ENCODE peak calls at places on chromosomes 7 and 10, in eight cellular contexts. R, S, W, F, X, N, P and H are unnamed samples.

GRCh38 chr10:10986606-10987005 is 31.1 kb upstream of the CELF2 start:
- DNase-seq in R (no peak), S (no peak), W (no peak), F (no peak), X (no peak), N (no peak), P (no peak), H (no peak)

GRCh38 chr7:101172854-101173751 is 7.0 kb downstream of the NAT16 start:
- DNase-seq in R (peak), S (peak), W (peak), F (peak), X (no peak), N (peak), P (peak), H (peak)

GRCh38 chr7:7992502-7992901 is 23.9 kb downstream of the GLCCI1 start:
- DNase-seq in R (no peak), S (no peak), W (no peak), F (no peak), X (no peak), N (no peak), P (peak), H (no peak)

GRCh38 chr7:4931932-4932331 is 27.1 kb downstream of the MMD2 start:
- DNase-seq in R (peak), S (no peak), W (no peak), F (peak), X (no peak), N (no peak), P (no peak), H (no peak)

GRCh38 chr10:54958844-54959243 is 157.8 kb upstream of the PCDH15 start:
- DNase-seq in R (no peak), S (peak), W (no peak), F (no peak), X (no peak), N (peak), P (no peak), H (no peak)

GRCh38 chr10:27948191-27948590 is 50.7 kb downstream of the ODAD2 start:
- DNase-seq in R (no peak), S (no peak), W (no peak), F (no peak), X (no peak), N (no peak), P (peak), H (peak)

GRCh38 chr10:36720931-36721330 is 404.5 kb upstream of the ANKRD30A start:
- DNase-seq in R (no peak), S (peak), W (peak), F (no peak), X (no peak), N (peak), P (no peak), H (no peak)

GRCh38 chr10:132209130-132209529 is 22.4 kb downstream of the DPYSL4 start:
- DNase-seq in R (no peak), S (no peak), W (no peak), F (no peak), X (no peak), N (no peak), P (peak), H (peak)

GRCh38 chr7:80324032-80324431 is 187.8 kb downstream of the GNAT3 start:
- DNase-seq in R (no peak), S (peak), W (peak), F (no peak), X (no peak), N (peak), P (peak), H (peak)

GRCh38 chr10:30751678-30752331 is 122.3 kb upstream of the LYZL2 start:
- DNase-seq in R (no peak), S (peak), W (peak), F (peak), X (peak), N (peak), P (peak), H (peak)

GRCh38 chr7:118429141-118429540 is 204.6 kb downstream of the ANKRD7 start:
- DNase-seq in R (no peak), S (no peak), W (no peak), F (no peak), X (no peak), N (no peak), P (no peak), H (no peak)

GRCh38 chr7:135877799-135878198 is 99.4 kb downstream of the MTPN start:
- DNase-seq in R (no peak), S (peak), W (peak), F (no peak), X (no peak), N (no peak), P (peak), H (peak)

GRCh38 chr7:28588606-28589005 is 176.3 kb downstream of the CREB5 start:
- DNase-seq in R (no peak), S (no peak), W (no peak), F (no peak), X (no peak), N (no peak), P (no peak), H (no peak)

GRCh38 chr7:131765575-131765974 is 209.1 kb upstream of the PODXL start:
- DNase-seq in R (no peak), S (no peak), W (no peak), F (no peak), X (no peak), N (no peak), P (no peak), H (no peak)

GRCh38 chr10:115432188-115432819 is 339.1 kb downstream of the ATRNL1 start:
- DNase-seq in R (no peak), S (peak), W (peak), F (no peak), X (no peak), N (peak), P (peak), H (peak)

GRCh38 chr10:13117842-13118783 is 18.1 kb downstream of the OPTN start:
- DNase-seq in R (no peak), S (no peak), W (no peak), F (no peak), X (no peak), N (no peak), P (no peak), H (no peak)

GRCh38 chr10:1625079-1625478 is 112.2 kb downstream of the ADARB2 start:
- DNase-seq in R (no peak), S (no peak), W (no peak), F (no peak), X (no peak), N (no peak), P (no peak), H (no peak)

GRCh38 chr7:84088669-84089278 is 105.8 kb downstream of the SEMA3A start:
- DNase-seq in R (no peak), S (peak), W (no peak), F (no peak), X (no peak), N (no peak), P (no peak), H (no peak)

GRCh38 chr10:46523881-46524470 is 32.5 kb downstream of the GPRIN2 start:
- DNase-seq in R (peak), S (peak), W (peak), F (peak), X (peak), N (no peak), P (peak), H (peak)

GRCh38 chr7:27608776-27609495 is 53.7 kb downstream of the HIBADH start:
- DNase-seq in R (no peak), S (peak), W (peak), F (no peak), X (no peak), N (peak), P (peak), H (peak)

GRCh38 chr7:31744294-31744874 is 57.4 kb downstream of the PPP1R17 start:
- DNase-seq in R (peak), S (peak), W (peak), F (peak), X (peak), N (peak), P (peak), H (peak)

GRCh38 chr10:44946201-44946600 is 13.4 kb upstream of the RASSF4 start:
- DNase-seq in R (no peak), S (no peak), W (no peak), F (no peak), X (no peak), N (no peak), P (peak), H (no peak)

GRCh38 chr7:68143345-68143744 is 1146.7 kb downstream of the TYW1 start:
- DNase-seq in R (no peak), S (no peak), W (no peak), F (no peak), X (no peak), N (no peak), P (no peak), H (no peak)

GRCh38 chr7:98556288-98556687 is 60.8 kb upstream of the NPTX2 start:
- DNase-seq in R (no peak), S (no peak), W (no peak), F (no peak), X (no peak), N (no peak), P (no peak), H (no peak)

GRCh38 chr7:30779574-30779973 is 8.4 kb downstream of the MINDY4 start:
- DNase-seq in R (no peak), S (no peak), W (no peak), F (no peak), X (no peak), N (no peak), P (no peak), H (no peak)

GRCh38 chr7:134562136-134562535 is 13.2 kb downstream of the AKR1B15 start:
- DNase-seq in R (no peak), S (peak), W (peak), F (no peak), X (no peak), N (no peak), P (peak), H (peak)

GRCh38 chr7:37448057-37448636 is 517 bp downstream of the ELMO1 start:
- DNase-seq in R (no peak), S (no peak), W (no peak), F (no peak), X (no peak), N (no peak), P (peak), H (no peak)

GRCh38 chr7:112855227-112855626 is 65.0 kb upstream of the TMEM168 start:
- DNase-seq in R (no peak), S (no peak), W (no peak), F (no peak), X (no peak), N (no peak), P (no peak), H (no peak)

GRCh38 chr7:132318338-132319318 is 257.6 kb downstream of the PLXNA4 start:
- DNase-seq in R (peak), S (peak), W (peak), F (peak), X (peak), N (peak), P (peak), H (peak)

GRCh38 chr10:38027992-38028391 is 17.5 kb downstream of the ZNF33A start:
- DNase-seq in R (no peak), S (peak), W (no peak), F (no peak), X (no peak), N (no peak), P (no peak), H (no peak)

GRCh38 chr10:43231523-43232078 is 35.3 kb downstream of the RASGEF1A start:
- DNase-seq in R (peak), S (no peak), W (no peak), F (no peak), X (peak), N (no peak), P (no peak), H (no peak)

GRCh38 chr10:62732841-62733653 is 71.5 kb upstream of the ADO start:
- DNase-seq in R (no peak), S (peak), W (peak), F (no peak), X (no peak), N (no peak), P (peak), H (peak)

DNA sequence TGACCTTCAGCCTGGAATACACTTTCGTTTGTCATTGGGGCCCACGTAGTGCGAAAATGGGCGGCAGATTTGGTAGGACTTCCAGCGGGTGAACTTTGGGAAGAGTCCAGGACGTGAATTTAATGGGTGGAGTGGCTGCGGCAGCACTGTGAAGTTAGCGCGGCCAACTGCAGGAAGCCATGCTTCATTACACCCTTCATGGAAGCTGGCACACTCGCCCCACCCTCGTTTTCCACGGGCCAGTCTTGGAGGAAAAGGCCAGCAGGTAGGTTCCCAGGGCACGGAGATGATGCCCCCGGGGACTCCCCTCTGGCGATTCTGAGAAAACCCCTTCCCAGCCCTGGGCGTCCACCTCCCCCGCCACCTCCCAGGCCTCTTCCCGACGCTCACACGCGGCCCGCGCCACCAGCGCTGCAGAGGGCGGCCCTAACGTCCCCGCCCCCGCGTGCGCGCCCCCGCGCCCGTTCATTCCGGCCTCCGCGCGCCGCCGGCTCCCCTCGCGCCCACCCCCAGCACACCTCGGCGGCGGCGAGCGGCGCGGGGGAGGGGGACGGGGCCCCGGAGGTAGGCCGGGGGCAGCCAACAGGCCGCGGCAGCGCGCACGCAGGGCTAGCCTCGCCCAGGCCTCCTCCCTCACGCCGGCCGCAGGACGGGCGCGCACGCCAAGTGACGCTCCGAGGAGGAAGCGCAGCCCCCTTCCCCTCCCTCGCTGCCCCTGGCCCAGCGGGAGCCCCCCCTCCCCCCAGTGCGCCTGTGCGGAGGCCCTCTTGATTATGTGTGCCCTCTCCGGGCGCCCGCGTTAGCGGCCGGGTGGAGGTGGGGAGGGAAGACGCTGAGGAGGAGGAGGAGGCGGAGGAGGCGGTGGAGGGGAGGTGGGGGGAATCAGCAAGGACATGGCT is at the start of gene MLLT10:
- DNase-seq in R (peak), S (peak), W (peak), F (peak), X (peak), N (peak), P (peak), H (peak)
- H3K4me3 ChIP-seq in R (peak), S (peak), W (peak), F (peak), X (peak), N (peak), P (peak), H (peak)

GRCh38 chr7:20466425-20467125 is 135.9 kb downstream of the ITGB8 start:
- DNase-seq in R (no peak), S (no peak), W (no peak), F (no peak), X (no peak), N (no peak), P (no peak), H (no peak)
- H3K4me3 ChIP-seq in R (no peak), S (no peak), W (no peak), F (no peak), X (no peak), N (no peak), P (no peak), H (no peak)

DNA sequence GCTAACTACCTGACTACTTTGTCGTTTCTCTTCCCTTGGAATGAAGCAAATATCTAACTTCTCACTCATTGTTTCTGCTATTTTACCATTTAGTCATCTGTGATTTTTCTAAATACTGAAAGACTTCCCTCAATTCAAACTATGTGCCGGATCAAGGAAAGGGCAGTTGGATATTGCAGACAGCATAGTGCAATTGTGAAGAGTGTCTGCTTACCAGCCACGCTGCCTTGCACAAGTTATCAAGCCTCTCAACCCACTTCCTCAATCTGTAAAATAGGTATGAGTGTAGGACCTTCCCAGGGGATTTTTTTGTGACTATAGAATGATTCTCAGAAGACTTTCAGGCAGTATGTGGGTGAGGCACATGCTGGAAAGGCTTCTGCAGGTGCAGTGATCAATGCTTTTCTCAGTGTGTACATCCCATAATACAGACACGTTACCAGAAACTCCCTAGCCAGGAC is 54.3 kb downstream of the EGFR start:
- DNase-seq in R (no peak), S (peak), W (no peak), F (no peak), X (no peak), N (no peak), P (peak), H (peak)
- H3K4me3 ChIP-seq in R (no peak), S (no peak), W (no peak), F (no peak), X (no peak), N (no peak), P (peak), H (no peak)

GRCh38 chr10:133318494-133319127 is 9.9 kb downstream of the ZNF511 start:
- DNase-seq in R (peak), S (peak), W (peak), F (peak), X (no peak), N (peak), P (peak), H (peak)
- H3K4me3 ChIP-seq in R (no peak), S (peak), W (peak), F (peak), X (peak), N (no peak), P (peak), H (peak)